ENCODE peak calls at places on chromosomes 7 and 10, in six cellular contexts. C is heart left ventricle, P is stomach, M is Peyer's patch, E is K562, Q is GM12878. J is an unnamed sample.

GRCh38 chr10:132107947-132108877 is 42.5 kb downstream of the JAKMIP3 start:
- DNase-seq in P (peak; percentile 16), Q (no peak), C (no peak), M (peak; percentile 14), E (no peak), J (peak; percentile 93)

GRCh38 chr7:43721193-43721806 is 8.0 kb downstream of the COA1 start:
- DNase-seq in Q (no peak), E (peak; percentile 20), C (no peak), P (no peak), M (no peak), J (no peak)

GRCh38 chr7:22443370-22444180 is 56.4 kb downstream of the STEAP1B start:
- DNase-seq in E (no peak), Q (no peak), M (no peak), C (no peak), P (no peak), J (no peak)

GRCh38 chr10:62443866-62444265 is 69.7 kb downstream of the ZNF365 start:
- DNase-seq in Q (no peak), C (no peak), P (no peak), M (no peak), E (no peak), J (no peak)

GRCh38 chr10:85786401-85786899 is 580.1 kb downstream of the GRID1 start:
- DNase-seq in P (no peak), E (peak; percentile 33), Q (no peak), M (no peak), C (peak; percentile 41), J (no peak)

GRCh38 chr10:103870503-103870902 is 15.1 kb upstream of the SH3PXD2A start:
- DNase-seq in Q (no peak), E (no peak), C (no peak), M (no peak), P (no peak), J (no peak)

GRCh38 chr7:5429857-5430611 is 6.4 kb upstream of the TNRC18 start:
- DNase-seq in M (peak; percentile 78), P (peak; percentile 53), Q (no peak), C (peak; percentile 73), E (no peak), J (no peak)

GRCh38 chr7:146731185-146731584 is 614.6 kb downstream of the CNTNAP2 start:
- DNase-seq in Q (no peak), P (no peak), M (no peak), E (no peak), C (no peak), J (no peak)

GRCh38 chr10:108862691-108863350 is 1060.5 kb downstream of the XPNPEP1 start:
- DNase-seq in E (no peak), P (no peak), C (no peak), Q (no peak), M (no peak), J (no peak)

GRCh38 chr10:132149261-132149660 is 37.5 kb upstream of the DPYSL4 start:
- DNase-seq in E (peak; percentile 9), C (no peak), Q (peak; percentile 26), P (no peak), M (no peak), J (no peak)

GRCh38 chr10:11610855-11611247 is 599 bp downstream of the USP6NL start:
- DNase-seq in E (no peak), Q (no peak), M (peak; percentile 64), P (no peak), C (peak; percentile 45), J (no peak)

GRCh38 chr10:53403688-53404087 is 631.1 kb upstream of the MBL2 start:
- DNase-seq in Q (no peak), P (peak; percentile 82), E (no peak), C (peak; percentile 93), M (peak; percentile 54), J (no peak)

GRCh38 chr7:83782628-83783027 is 133.7 kb upstream of the SEMA3E start:
- DNase-seq in E (no peak), C (no peak), P (no peak), M (no peak), Q (no peak), J (no peak)

GRCh38 chr10:121418126-121418777 is 180.0 kb downstream of the FGFR2 start:
- DNase-seq in Q (no peak), E (no peak), M (peak; percentile 56), C (no peak), P (no peak), J (peak; percentile 19)

GRCh38 chr7:43616977-43617376 is 34.1 kb downstream of the STK17A start:
- DNase-seq in E (no peak), P (no peak), C (no peak), M (no peak), Q (no peak), J (no peak)

GRCh38 chr10:107425844-107426553 is 261.5 kb upstream of the SORCS1 start:
- DNase-seq in M (peak; percentile 50), E (no peak), Q (no peak), C (no peak), P (no peak), J (no peak)

GRCh38 chr10:75011221-75011620 is 100.2 kb upstream of the SAMD8 start:
- DNase-seq in P (no peak), C (no peak), Q (no peak), E (no peak), M (no peak), J (no peak)

GRCh38 chr10:115056186-115056585 is 37.0 kb upstream of the ATRNL1 start:
- DNase-seq in E (no peak), Q (no peak), P (no peak), C (no peak), M (no peak), J (no peak)

GRCh38 chr10:123683865-123684264 is 17.7 kb downstream of the GPR26 start:
- DNase-seq in M (no peak), P (no peak), C (no peak), Q (no peak), E (no peak), J (no peak)

GRCh38 chr7:117014673-117015133 is 61.4 kb downstream of the ST7 start:
- DNase-seq in M (peak; percentile 74), Q (no peak), C (peak; percentile 64), E (peak; percentile 83), P (peak; percentile 56), J (no peak)

GRCh38 chr7:142362349-142362748 is 104.5 kb upstream of the PRSS58 start:
- DNase-seq in E (no peak), P (no peak), M (no peak), C (no peak), Q (no peak), J (no peak)

GRCh38 chr10:22623624-22624263 is 90.6 kb downstream of the PIP4K2A start:
- DNase-seq in C (no peak), M (no peak), P (no peak), Q (no peak), E (peak; percentile 48), J (no peak)

GRCh38 chr7:130133029-130133774 is 62.9 kb downstream of the KLHDC10 start:
- DNase-seq in M (no peak), Q (no peak), P (no peak), E (no peak), C (no peak), J (no peak)

GRCh38 chr10:112471878-112472487 is 25.0 kb downstream of the VTI1A start:
- DNase-seq in C (no peak), E (peak; percentile 26), Q (peak; percentile 25), P (no peak), M (no peak), J (no peak)

GRCh38 chr10:78778446-78779338 is 290.1 kb upstream of the ZMIZ1 start:
- DNase-seq in E (no peak), M (no peak), Q (no peak), C (no peak), P (no peak), J (no peak)

GRCh38 chr7:30396379-30396778 is 82.2 kb downstream of the NOD1 start:
- DNase-seq in P (no peak), E (no peak), C (no peak), Q (no peak), M (no peak), J (no peak)

GRCh38 chr10:5282137-5282536 is 82.6 kb upstream of the UCN3 start:
- DNase-seq in Q (no peak), E (no peak), P (no peak), C (no peak), M (no peak), J (no peak)

GRCh38 chr7:110084177-110084807 is 1006.6 kb upstream of the LRRN3 start:
- DNase-seq in P (no peak), C (no peak), M (no peak), Q (no peak), E (no peak), J (no peak)

GRCh38 chr10:96850113-96850512 is 18.0 kb downstream of the LCOR start:
- DNase-seq in C (no peak), M (no peak), P (no peak), E (no peak), Q (no peak), J (no peak)

GRCh38 chr7:51482976-51483375 is 166.4 kb upstream of the COBL start:
- DNase-seq in C (no peak), Q (no peak), P (no peak), M (no peak), E (no peak), J (no peak)

GRCh38 chr7:70698219-70698832 is 433.6 kb upstream of the GALNT17 start:
- DNase-seq in P (no peak), E (peak; percentile 51), C (no peak), M (peak; percentile 73), Q (no peak), J (no peak)
- H3K4me1 ChIP-seq in P (peaks cover 65% of the 10 kb centered on the region), E (peaks cover 6% of the 10 kb centered on the region), C (no peaks in the 10 kb centered on the region), M (peaks cover 6% of the 10 kb centered on the region), Q (no peaks in the 10 kb centered on the region), J (peaks cover 32% of the 10 kb centered on the region)

DNA sequence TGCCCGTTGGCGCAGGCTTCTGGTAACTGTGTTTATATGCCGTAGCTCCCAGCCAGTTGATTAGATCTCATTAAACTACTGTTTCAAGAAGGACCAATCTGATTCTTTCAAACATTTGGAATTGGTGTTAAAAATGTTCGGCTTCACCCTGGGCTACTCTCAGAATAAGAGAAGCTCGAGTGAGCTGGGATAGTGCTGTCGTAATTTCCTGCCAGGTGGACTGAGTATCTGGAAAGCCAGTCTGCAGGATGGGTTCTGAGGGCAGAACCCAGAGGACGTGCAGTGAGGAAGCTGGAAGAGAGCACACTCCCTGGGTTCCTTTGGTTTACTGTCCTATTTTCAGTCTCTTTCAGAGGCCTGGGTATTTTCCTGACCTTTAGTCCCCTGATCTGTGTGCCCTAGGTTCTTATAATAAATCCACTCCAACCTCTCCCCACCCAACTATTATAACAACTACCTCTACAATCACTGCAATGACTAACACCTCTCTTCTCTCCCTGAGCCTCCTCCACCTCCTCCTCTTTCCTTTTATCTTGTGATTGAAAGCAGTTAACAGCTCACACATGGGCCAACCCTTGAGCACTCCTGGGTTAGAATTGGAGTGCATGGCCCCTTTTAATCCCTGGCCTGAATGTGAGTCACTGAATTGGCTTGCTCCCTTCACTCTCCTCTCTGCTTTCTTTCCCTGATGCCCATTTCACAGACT is 63.0 kb downstream of the AOAH start:
- DNase-seq in C (no peak), M (peak; percentile 79), Q (no peak), E (no peak), P (no peak), J (no peak)
- TF ChIP-seq POLR2A in C (no peak), M (peak; percentile 44), Q (no peak), E (no peak), P (no peak), J (no peak)

GRCh38 chr7:135801045-135801693 is 52.6 kb upstream of the FAM180A start:
- DNase-seq in P (no peak), Q (peak; percentile 35), M (no peak), E (peak; percentile 74), C (no peak), J (no peak)
- H3K27ac ChIP-seq in P (no peak overlapping the region), Q (no peak overlapping the region), M (no peak overlapping the region), E (no peak overlapping the region), C (no peak overlapping the region), J (no peak overlapping the region)

GRCh38 chr10:71203716-71204115 is 8.7 kb upstream of the UNC5B start:
- DNase-seq in E (no peak), P (no peak), Q (no peak), M (no peak), C (no peak), J (no peak)
- H3K4me1 ChIP-seq in E (peaks cover 2% of the 10 kb centered on the region), P (peaks cover 2% of the 10 kb centered on the region), Q (no peaks in the 10 kb centered on the region), M (no peaks in the 10 kb centered on the region), C (no peaks in the 10 kb centered on the region), J (peaks cover 2% of the 10 kb centered on the region)

J was measured in vagina.